ENCODE peak calls at places on chromosomes 7 and 10, in six cellular contexts. J is right lobe of liver, Z is AG09309, S is adrenal gland, G is cardiac muscle cell, F is AG04450. V is an unnamed sample.

GRCh38 chr7:55533050-55533728 is 39.1 kb downstream of the VOPP1 start:
- DNase-seq in Z (no peak), S (peak; percentile 45), F (no peak), J (no peak), G (no peak), V (peak; percentile 54)

GRCh38 chr10:62911210-62911963 is 95.2 kb upstream of the EGR2 start:
- DNase-seq in J (no peak), G (peak; percentile 41), Z (no peak), S (no peak), F (no peak), V (no peak)

GRCh38 chr10:119313645-119314044 is 106.3 kb downstream of the GRK5 start:
- DNase-seq in G (no peak), J (no peak), F (no peak), S (no peak), Z (no peak), V (no peak)

GRCh38 chr10:55174419-55174818 is 373.4 kb upstream of the PCDH15 start:
- DNase-seq in F (no peak), J (no peak), Z (no peak), S (peak; percentile 40), G (no peak), V (peak; percentile 1)

GRCh38 chr10:102781089-102781920 is 37.6 kb downstream of the WBP1L start:
- DNase-seq in Z (no peak), F (no peak), S (no peak), J (no peak), G (peak; percentile 74), V (peak; percentile 38)

GRCh38 chr10:92830478-92831389 is 17.6 kb upstream of the EXOC6 start:
- DNase-seq in J (peak; percentile 25), F (no peak), G (no peak), S (peak; percentile 50), Z (no peak), V (no peak)

GRCh38 chr7:47795631-47796030 is 152.6 kb downstream of the PKD1L1 start:
- DNase-seq in Z (peak; percentile 88), S (no peak), F (peak; percentile 78), G (peak; percentile 72), J (no peak), V (peak; percentile 72)

GRCh38 chr7:74013539-74014272 is 14.3 kb upstream of the ELN start:
- DNase-seq in S (no peak), G (no peak), Z (no peak), F (no peak), J (no peak), V (no peak)

GRCh38 chr7:155211761-155212160 is 85.9 kb upstream of the INSIG1 start:
- DNase-seq in J (peak; percentile 18), F (no peak), Z (no peak), G (no peak), S (no peak), V (no peak)

GRCh38 chr10:24691113-24691512 is 32.6 kb downstream of the ARHGAP21 start:
- DNase-seq in S (no peak), G (peak; percentile 68), J (no peak), Z (no peak), F (no peak), V (peak; percentile 53)

GRCh38 chr10:11045995-11046394 is 28.3 kb downstream of the CELF2 start:
- DNase-seq in F (no peak), G (peak; percentile 28), J (no peak), S (no peak), Z (no peak), V (no peak)
- H3K4me3 ChIP-seq in F (no peak overlapping the region), G (no peak overlapping the region), J (no peak overlapping the region), S (no peak overlapping the region), Z (no peak overlapping the region), V (no peak overlapping the region)

DNA sequence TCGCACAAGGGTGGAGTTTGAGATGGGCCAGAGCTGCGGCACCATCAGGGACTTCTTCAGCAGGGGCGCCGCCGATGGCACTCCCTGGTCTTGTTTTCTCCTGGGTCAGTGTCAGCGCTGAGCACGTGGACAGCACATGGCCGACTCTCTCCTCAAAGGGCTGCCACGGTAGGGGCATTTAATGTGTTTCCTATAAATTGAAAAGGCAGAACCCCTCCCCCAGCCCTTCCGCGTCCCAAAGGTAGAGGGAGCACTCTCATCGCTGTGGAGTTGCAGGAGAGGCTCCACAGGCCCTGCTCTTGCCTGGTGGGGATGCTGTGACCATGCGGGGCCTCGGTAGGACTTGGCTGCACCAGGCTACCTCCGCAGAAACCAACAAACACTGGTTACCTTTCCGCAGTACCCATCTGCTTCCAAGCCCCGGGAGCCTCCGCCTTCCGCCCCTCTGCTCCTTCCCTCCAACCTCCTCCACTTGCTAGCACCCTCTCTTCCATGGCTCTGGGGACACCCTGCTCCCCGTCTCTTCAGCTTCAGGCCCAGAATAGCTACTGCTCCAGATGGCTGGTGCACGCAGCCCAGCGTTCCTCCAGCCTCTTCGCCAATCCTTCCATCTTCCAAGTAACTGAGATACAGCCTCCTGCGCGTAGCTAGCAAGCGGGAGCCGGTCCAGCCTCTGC is 166.3 kb upstream of the ADCY1 start:
- DNase-seq in Z (no peak), G (no peak), S (no peak), J (no peak), F (no peak), V (no peak)
- TF ChIP-seq CTCF in Z (no peak), G (no peak), S (no peak), J (no peak), F (no peak), V (no peak)

GRCh38 chr10:114474989-114475388 is 70.7 kb upstream of the AFAP1L2 start:
- DNase-seq in F (no peak), S (no peak), Z (no peak), J (no peak), G (no peak), V (no peak)

GRCh38 chr10:114471906-114472873 is 67.9 kb upstream of the AFAP1L2 start:
- DNase-seq in F (no peak), J (no peak), Z (no peak), G (no peak), S (no peak), V (no peak)

GRCh38 chr10:114470956-114471905 is 66.9 kb upstream of the AFAP1L2 start:
- DNase-seq in S (peak; percentile 58), F (peak; percentile 46), Z (peak; percentile 39), G (peak; percentile 80), J (peak; percentile 60), V (peak; percentile 85)

GRCh38 chr10:114473776-114474175 is 69.5 kb upstream of the AFAP1L2 start:
- DNase-seq in F (no peak), G (no peak), S (no peak), J (no peak), Z (no peak), V (no peak)

DNA sequence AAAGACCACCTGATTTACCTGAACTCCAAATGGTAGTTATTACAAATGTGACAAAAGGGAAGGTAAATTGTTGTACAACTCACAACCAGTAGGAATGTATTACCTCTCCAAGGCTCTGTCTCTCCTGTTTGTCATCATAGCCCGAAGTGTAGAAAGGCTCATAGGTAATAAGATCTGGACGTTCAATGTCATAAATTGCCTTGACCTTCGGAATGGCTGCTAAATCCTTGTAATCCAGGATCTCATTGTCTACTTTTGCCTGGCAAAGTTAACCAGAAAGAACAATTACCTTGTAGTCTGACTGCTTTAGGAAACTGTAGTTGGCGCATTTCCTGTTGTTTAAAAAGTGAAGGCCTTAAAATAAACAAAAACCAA is 68.6 kb upstream of the AFAP1L2 start:
- DNase-seq in F (no peak), J (no peak), Z (no peak), G (no peak), S (no peak), V (no peak)
- H3K4me3 ChIP-seq in F (no peak overlapping the region), J (no peak overlapping the region), Z (no peak overlapping the region), G (no peak overlapping the region), S (no peak overlapping the region), V (no peak overlapping the region)

GRCh38 chr10:124875596-124875995 is 66.3 kb upstream of the ZRANB1 start:
- DNase-seq in G (peak; percentile 40), Z (peak; percentile 17), J (no peak), S (no peak), F (no peak), V (peak; percentile 74)
- TF ChIP-seq CTCF in G (peak; percentile 32), Z (peak; percentile 41), J (no peak), S (no peak), F (peak; percentile 52), V (peak; percentile 64)

DNA sequence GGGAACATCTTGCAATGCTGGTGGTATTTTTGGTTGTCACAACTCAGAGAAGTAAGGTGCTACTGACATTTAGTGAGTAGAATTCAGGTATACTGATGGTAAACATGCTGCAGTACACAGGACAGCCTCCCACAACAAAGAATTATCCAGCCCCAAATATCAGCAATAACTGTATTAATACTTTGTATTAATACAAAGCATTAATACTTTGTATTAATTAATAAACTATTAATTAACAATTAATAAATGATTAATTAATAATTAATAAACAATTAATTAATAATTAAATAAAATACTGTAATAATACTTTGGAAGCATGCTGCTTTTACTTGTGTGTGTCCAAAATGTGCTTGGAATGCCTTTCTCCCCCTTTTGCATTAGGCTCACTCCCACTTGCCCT is 62.5 kb downstream of the ZNF92 start:
- DNase-seq in G (no peak), S (no peak), F (no peak), Z (no peak), J (no peak), V (no peak)
- H3K4me3 ChIP-seq in G (no peak overlapping the region), S (no peak overlapping the region), F (no peak overlapping the region), Z (no peak overlapping the region), J (no peak overlapping the region), V (no peak overlapping the region)

GRCh38 chr10:114206902-114207301 is 27.7 kb downstream of the TDRD1 start:
- DNase-seq in G (no peak), J (no peak), F (no peak), Z (no peak), S (no peak), V (no peak)

GRCh38 chr10:114212153-114212552 is 26.9 kb upstream of the VWA2 start:
- DNase-seq in F (no peak), Z (no peak), G (no peak), S (no peak), J (no peak), V (no peak)

GRCh38 chr10:114207349-114207748 is 28.2 kb downstream of the TDRD1 start:
- DNase-seq in J (no peak), G (no peak), S (no peak), F (no peak), Z (no peak), V (no peak)

GRCh38 chr10:114208351-114208750 is 29.2 kb downstream of the TDRD1 start:
- DNase-seq in J (no peak), S (no peak), G (no peak), F (no peak), Z (no peak), V (no peak)
- TF ChIP-seq CTCF in J (no peak), S (no peak), G (no peak), F (no peak), Z (no peak), V (no peak)